ENCODE peak calls at places on chromosomes 5 and 9, in six cellular contexts. P, H, R, S, F and I are unnamed samples.

GRCh38 chr5:179553875-179554274 is 3.5 kb downstream of the RUFY1 start:
- DNase-seq in P (peak), H (peak), R (no peak), S (peak), F (no peak), I (no peak)

GRCh38 chr9:111637421-111637950 is 6.4 kb downstream of the DNAJC25 start:
- DNase-seq in P (no peak), H (no peak), R (no peak), S (no peak), F (no peak), I (no peak)

GRCh38 chr9:801399-802071 is 40.0 kb upstream of the DMRT1 start:
- DNase-seq in P (no peak), H (peak), R (no peak), S (peak), F (no peak), I (no peak)

GRCh38 chr9:137077758-137078693 is 709 bp downstream of the UAP1L1 start:
- DNase-seq in P (no peak), H (peak), R (no peak), S (no peak), F (no peak), I (no peak)

GRCh38 chr5:139660916-139661814 is 13.0 kb downstream of the CXXC5 start:
- DNase-seq in P (peak), H (peak), R (no peak), S (peak), F (no peak), I (no peak)

GRCh38 chr9:122188369-122188768 is 28.7 kb downstream of the MORN5 start:
- DNase-seq in P (no peak), H (no peak), R (no peak), S (no peak), F (no peak), I (no peak)

GRCh38 chr5:160938532-160938931 is 86.5 kb upstream of the ATP10B start:
- DNase-seq in P (no peak), H (peak), R (no peak), S (peak), F (no peak), I (no peak)

GRCh38 chr9:12666813-12667212 is 26.4 kb upstream of the TYRP1 start:
- DNase-seq in P (no peak), H (no peak), R (no peak), S (peak), F (no peak), I (no peak)

GRCh38 chr9:76255781-76256455 is 138.3 kb downstream of the RFK start:
- DNase-seq in P (no peak), H (peak), R (no peak), S (peak), F (no peak), I (no peak)

GRCh38 chr5:110414360-110414759 is 312.1 kb downstream of the TMEM232 start:
- DNase-seq in P (no peak), H (no peak), R (no peak), S (peak), F (no peak), I (no peak)

GRCh38 chr9:87664153-87665060 is 61.5 kb upstream of the CTSL start:
- DNase-seq in P (no peak), H (no peak), R (no peak), S (no peak), F (no peak), I (no peak)

GRCh38 chr5:133716475-133717183 is 104.3 kb upstream of the FSTL4 start:
- DNase-seq in P (no peak), H (peak), R (no peak), S (no peak), F (no peak), I (no peak)

GRCh38 chr5:10625700-10626472 is 62.0 kb downstream of the ANKRD33B start:
- DNase-seq in P (no peak), H (no peak), R (no peak), S (no peak), F (no peak), I (no peak)

GRCh38 chr9:99296375-99296951 is 74.4 kb downstream of the SEC61B start:
- DNase-seq in P (no peak), H (no peak), R (no peak), S (no peak), F (peak), I (peak)

GRCh38 chr5:170411100-170411499 is 21.9 kb upstream of the KCNMB1 start:
- DNase-seq in P (no peak), H (no peak), R (no peak), S (no peak), F (no peak), I (no peak)

GRCh38 chr5:168575391-168576372 is 3.5 kb downstream of the PANK3 start:
- DNase-seq in P (no peak), H (no peak), R (no peak), S (no peak), F (no peak), I (no peak)

GRCh38 chr9:110114888-110115259 is 93.1 kb downstream of the C9orf152 start:
- DNase-seq in P (peak), H (no peak), R (no peak), S (no peak), F (no peak), I (no peak)

GRCh38 chr5:38078161-38078560 is 180.2 kb upstream of the EGFLAM start:
- DNase-seq in P (no peak), H (no peak), R (no peak), S (peak), F (no peak), I (no peak)

GRCh38 chr9:1708215-1708614 is 306.9 kb upstream of the SMARCA2 start:
- DNase-seq in P (no peak), H (no peak), R (no peak), S (no peak), F (no peak), I (no peak)

GRCh38 chr9:92617951-92618510 is 51.9 kb downstream of the IPPK start:
- DNase-seq in P (no peak), H (no peak), R (no peak), S (no peak), F (no peak), I (no peak)

GRCh38 chr5:150321784-150322183 is 19.1 kb upstream of the ARSI start:
- DNase-seq in P (no peak), H (no peak), R (no peak), S (no peak), F (no peak), I (no peak)

GRCh38 chr5:138354926-138355378 is 2.5 kb downstream of the KDM3B start:
- DNase-seq in P (peak), H (peak), R (peak), S (peak), F (no peak), I (peak)

GRCh38 chr9:34675048-34675714 is 12.7 kb upstream of the CCL27 start:
- DNase-seq in P (peak), H (peak), R (peak), S (peak), F (peak), I (peak)

GRCh38 chr9:99130069-99130468 is 25.2 kb downstream of the TGFBR1 start:
- DNase-seq in P (no peak), H (no peak), R (no peak), S (no peak), F (no peak), I (no peak)

GRCh38 chr5:1524799-1525623 is 1.3 kb upstream of the LPCAT1 start:
- DNase-seq in P (no peak), H (peak), R (no peak), S (no peak), F (no peak), I (no peak)

GRCh38 chr9:70761139-70761538 is 346.7 kb upstream of the KLF9 start:
- DNase-seq in P (no peak), H (no peak), R (no peak), S (no peak), F (no peak), I (no peak)

GRCh38 chr9:88749420-88749819 is 214.4 kb downstream of the NXNL2 start:
- DNase-seq in P (no peak), H (no peak), R (no peak), S (no peak), F (no peak), I (no peak)

GRCh38 chr5:34526682-34527305 is 129.3 kb upstream of the RAI14 start:
- DNase-seq in P (no peak), H (no peak), R (no peak), S (no peak), F (no peak), I (no peak)

GRCh38 chr9:90546200-90546599 is 96.4 kb downstream of the DIRAS2 start:
- DNase-seq in P (peak), H (peak), R (peak), S (peak), F (no peak), I (no peak)

GRCh38 chr5:174222891-174223290 is 177.4 kb downstream of the NSG2 start:
- DNase-seq in P (no peak), H (no peak), R (no peak), S (no peak), F (no peak), I (no peak)

GRCh38 chr9:1311462-1312042 is 261.4 kb downstream of the DMRT2 start:
- DNase-seq in P (no peak), H (no peak), R (no peak), S (no peak), F (no peak), I (no peak)